ENCODE peak calls at places on chromosomes 4 and X, in eight cellular contexts. Q, K, G, R, V, B, J and F are unnamed samples.

GRCh38 chr4:98659741-98660507 is 1.5 kb upstream of the TSPAN5 start:
- DNase-seq in Q (no peak), K (no peak), G (no peak), R (no peak), V (peak), B (no peak), J (no peak), F (no peak)

GRCh38 chrX:39096599-39096998 is 295.3 kb downstream of the MID1IP1 start:
- DNase-seq in Q (no peak), K (no peak), G (no peak), R (no peak), V (no peak), B (no peak), J (no peak), F (no peak)

GRCh38 chrX:131837325-131837724 is 185.8 kb upstream of the STK26 start:
- DNase-seq in Q (no peak), K (no peak), G (no peak), R (no peak), V (peak), B (no peak), J (no peak), F (no peak)

GRCh38 chr4:54440394-54441223 is 211.5 kb downstream of the PDGFRA start:
- DNase-seq in Q (peak), K (no peak), G (no peak), R (peak), V (peak), B (no peak), J (peak), F (peak)

GRCh38 chrX:73508861-73509260 is 54.1 kb upstream of the CHIC1 start:
- DNase-seq in Q (no peak), K (no peak), G (no peak), R (no peak), V (no peak), B (no peak), J (no peak), F (no peak)

GRCh38 chrX:19563746-19564145 is 48.4 kb upstream of the MAP3K15 start:
- DNase-seq in Q (no peak), K (no peak), G (no peak), R (no peak), V (no peak), B (no peak), J (no peak), F (peak)

GRCh38 chr4:98473046-98473445 is 185.4 kb downstream of the TSPAN5 start:
- DNase-seq in Q (no peak), K (no peak), G (no peak), R (no peak), V (peak), B (no peak), J (no peak), F (no peak)

GRCh38 chr4:133452669-133453068 is 303.6 kb downstream of the PCDH10 start:
- DNase-seq in Q (no peak), K (no peak), G (no peak), R (no peak), V (no peak), B (no peak), J (no peak), F (no peak)

GRCh38 chrX:71439898-71440297 is 73.7 kb downstream of the TAF1 start:
- DNase-seq in Q (no peak), K (no peak), G (no peak), R (no peak), V (no peak), B (no peak), J (no peak), F (no peak)

GRCh38 chr4:70515342-70516245 is 2.8 kb upstream of the AMTN start:
- DNase-seq in Q (no peak), K (no peak), G (no peak), R (no peak), V (peak), B (no peak), J (no peak), F (no peak)

GRCh38 chrX:96182366-96182765 is 502.3 kb upstream of the DIAPH2 start:
- DNase-seq in Q (peak), K (no peak), G (no peak), R (no peak), V (peak), B (no peak), J (peak), F (peak)

GRCh38 chr4:173125216-173125812 is 43.3 kb upstream of the GALNT7 start:
- DNase-seq in Q (no peak), K (no peak), G (no peak), R (no peak), V (no peak), B (no peak), J (no peak), F (no peak)

GRCh38 chrX:45669715-45670360 is 469.2 kb upstream of the DIPK2B start:
- DNase-seq in Q (no peak), K (no peak), G (no peak), R (peak), V (no peak), B (no peak), J (no peak), F (no peak)

GRCh38 chrX:115018944-115019343 is 1.5 kb upstream of the IL13RA2 start:
- DNase-seq in Q (no peak), K (no peak), G (no peak), R (no peak), V (peak), B (no peak), J (no peak), F (no peak)

GRCh38 chr4:188869581-188869980 is 730.3 kb downstream of the TRIML1 start:
- DNase-seq in Q (no peak), K (no peak), G (no peak), R (no peak), V (no peak), B (no peak), J (no peak), F (no peak)

GRCh38 chr4:6641164-6641970 is 882 bp downstream of the MRFAP1 start:
- DNase-seq in Q (peak), K (peak), G (no peak), R (peak), V (peak), B (peak), J (peak), F (peak)

GRCh38 chrX:1308476-1308875 is 28.1 kb upstream of the IL3RA start:
- DNase-seq in Q (no peak), K (no peak), G (no peak), R (no peak), V (no peak), B (no peak), J (no peak), F (no peak)

GRCh38 chr4:124329134-124329533 is 383.4 kb downstream of the ANKRD50 start:
- DNase-seq in Q (no peak), K (no peak), G (no peak), R (no peak), V (no peak), B (no peak), J (no peak), F (no peak)

GRCh38 chr4:24601121-24601520 is 16.8 kb upstream of the DHX15 start:
- DNase-seq in Q (no peak), K (no peak), G (no peak), R (no peak), V (no peak), B (no peak), J (no peak), F (no peak)

GRCh38 chrX:138128025-138128671 is 562.2 kb downstream of the ZIC3 start:
- DNase-seq in Q (peak), K (no peak), G (no peak), R (no peak), V (peak), B (no peak), J (peak), F (peak)

GRCh38 chr4:152189451-152190179 is 346.3 kb downstream of the FBXW7 start:
- DNase-seq in Q (no peak), K (no peak), G (no peak), R (no peak), V (no peak), B (no peak), J (peak), F (peak)

GRCh38 chr4:83890816-83891215 is 354.9 kb downstream of the GPAT3 start:
- DNase-seq in Q (no peak), K (no peak), G (no peak), R (no peak), V (peak), B (no peak), J (no peak), F (no peak)

GRCh38 chr4:127776620-127777019 is 5.5 kb upstream of the HSPA4L start:
- DNase-seq in Q (no peak), K (no peak), G (no peak), R (no peak), V (peak), B (no peak), J (peak), F (no peak)

GRCh38 chrX:39720945-39721344 is 376.8 kb downstream of the BCOR start:
- DNase-seq in Q (no peak), K (no peak), G (no peak), R (no peak), V (no peak), B (no peak), J (no peak), F (no peak)

GRCh38 chr4:2290974-2291704 is 29.2 kb upstream of the MXD4 start:
- DNase-seq in Q (peak), K (no peak), G (peak), R (no peak), V (no peak), B (peak), J (no peak), F (peak)

GRCh38 chr4:176261481-176261880 is 7.5 kb downstream of the ASB5 start:
- DNase-seq in Q (no peak), K (no peak), G (no peak), R (no peak), V (no peak), B (no peak), J (no peak), F (no peak)

GRCh38 chrX:45172890-45173289 is 27.8 kb downstream of the DIPK2B start:
- DNase-seq in Q (no peak), K (no peak), G (no peak), R (no peak), V (peak), B (no peak), J (no peak), F (no peak)

GRCh38 chrX:56994375-56995270 is 718 bp downstream of the SPIN3 start:
- DNase-seq in Q (no peak), K (no peak), G (no peak), R (no peak), V (no peak), B (no peak), J (no peak), F (no peak)

GRCh38 chrX:27924718-27925117 is 56.5 kb downstream of the DCAF8L1 start:
- DNase-seq in Q (no peak), K (no peak), G (no peak), R (no peak), V (no peak), B (no peak), J (no peak), F (no peak)

GRCh38 chr4:114598191-114599121 is at the start of gene UGT8:
- DNase-seq in Q (peak), K (peak), G (no peak), R (no peak), V (no peak), B (no peak), J (no peak), F (peak)

GRCh38 chr4:81572398-81572797 is 100.7 kb upstream of the RASGEF1B start:
- DNase-seq in Q (no peak), K (no peak), G (no peak), R (no peak), V (no peak), B (no peak), J (no peak), F (no peak)

GRCh38 chr4:68193194-68193593 is 52.3 kb downstream of the TMPRSS11B start:
- DNase-seq in Q (no peak), K (no peak), G (no peak), R (no peak), V (no peak), B (no peak), J (no peak), F (no peak)

GRCh38 chr4:2256781-2257191 is 5.1 kb downstream of the MXD4 start:
- DNase-seq in Q (no peak), K (peak), G (no peak), R (no peak), V (no peak), B (no peak), J (no peak), F (no peak)

GRCh38 chr4:3869661-3870566 is 103.7 kb downstream of the ADRA2C start:
- DNase-seq in Q (no peak), K (no peak), G (no peak), R (no peak), V (no peak), B (no peak), J (no peak), F (no peak)

GRCh38 chr4:173379929-173380328 is 9.2 kb downstream of the SAP30 start:
- DNase-seq in Q (no peak), K (no peak), G (no peak), R (no peak), V (no peak), B (no peak), J (no peak), F (no peak)

GRCh38 chr4:98722000-98722399 is 63.6 kb upstream of the TSPAN5 start:
- DNase-seq in Q (no peak), K (no peak), G (no peak), R (no peak), V (peak), B (no peak), J (no peak), F (no peak)

GRCh38 chrX:1400049-1400448 is 8.1 kb upstream of the SLC25A6 start:
- DNase-seq in Q (peak), K (peak), G (no peak), R (no peak), V (no peak), B (no peak), J (no peak), F (no peak)

GRCh38 chr4:141643557-141643956 is 7.2 kb downstream of the IL15 start:
- DNase-seq in Q (no peak), K (no peak), G (no peak), R (no peak), V (peak), B (no peak), J (no peak), F (peak)

GRCh38 chr4:84279678-84280077 is 219.4 kb downstream of the NKX6-1 start:
- DNase-seq in Q (no peak), K (no peak), G (no peak), R (no peak), V (peak), B (no peak), J (no peak), F (no peak)